ENCODE peak calls at places on chromosome 14, in five cellular contexts. R is MCF 10A, Y is AG04450, I is Calu3, B is HepG2. J is an unnamed sample.
A peak's percentile ranks its signal among the peaks of the same experiment; 100 is the strongest.

GRCh38 chr14:57559561-57559960 is 65.9 kb upstream of the CCDC198 start:
- DNase-seq in Y (no peak), B (no peak), I (no peak), R (no peak), J (no peak)

GRCh38 chr14:64502476-64503183 is 1.0 kb downstream of the ZBTB25 start:
- DNase-seq in R (peak; percentile 54), Y (no peak), I (no peak), B (no peak), J (no peak)

GRCh38 chr14:21095430-21096205 is 2.8 kb downstream of the ZNF219 start:
- DNase-seq in Y (no peak), B (no peak), R (no peak), I (no peak), J (no peak)

GRCh38 chr14:101034986-101035385 is 131.5 kb upstream of the RTL1 start:
- DNase-seq in R (no peak), Y (no peak), I (no peak), B (no peak), J (no peak)

GRCh38 chr14:80634106-80634758 is 307.3 kb downstream of the CEP128 start:
- DNase-seq in I (no peak), R (peak; percentile 71), B (no peak), Y (no peak), J (no peak)

GRCh38 chr14:76715102-76715926 is 46.0 kb upstream of the VASH1 start:
- DNase-seq in R (no peak), B (no peak), I (no peak), Y (no peak), J (no peak)

GRCh38 chr14:74035556-74035955 is 16.4 kb downstream of the BBOF1 start:
- DNase-seq in I (no peak), B (no peak), R (no peak), Y (no peak), J (no peak)

GRCh38 chr14:21267431-21267845 is 1.8 kb downstream of the HNRNPC start:
- DNase-seq in R (no peak), Y (no peak), B (no peak), I (no peak), J (no peak)

GRCh38 chr14:38737657-38738056 is 365.4 kb downstream of the SEC23A start:
- DNase-seq in Y (no peak), B (no peak), I (no peak), R (no peak), J (no peak)

GRCh38 chr14:54722791-54723432 is 156.0 kb downstream of the SAMD4A start:
- DNase-seq in B (peak; percentile 28), I (peak; percentile 20), Y (no peak), R (peak; percentile 33), J (no peak)

GRCh38 chr14:26319139-26319864 is 278.5 kb downstream of the NOVA1 start:
- DNase-seq in Y (no peak), R (no peak), I (no peak), B (no peak), J (no peak)

GRCh38 chr14:97706814-97707213 is 909.6 kb downstream of the VRK1 start:
- DNase-seq in R (no peak), I (no peak), B (no peak), Y (no peak), J (no peak)

GRCh38 chr14:68894802-68895201 is 84.3 kb downstream of the ACTN1 start:
- DNase-seq in R (no peak), B (no peak), Y (peak; percentile 8), I (no peak), J (no peak)

GRCh38 chr14:86038401-86038985 is 508.5 kb downstream of the FLRT2 start:
- DNase-seq in B (peak; percentile 10), R (peak; percentile 59), Y (peak; percentile 29), I (no peak), J (peak; percentile 67)

GRCh38 chr14:69945905-69946304 is 66.7 kb downstream of the SMOC1 start:
- DNase-seq in B (no peak), R (peak; percentile 53), I (no peak), Y (no peak), J (no peak)

GRCh38 chr14:96051642-96052540 is 12.7 kb downstream of the C14orf132 start:
- DNase-seq in I (peak; percentile 23), B (peak; percentile 33), R (peak; percentile 63), Y (no peak), J (no peak)

GRCh38 chr14:71290960-71291466 is 383.8 kb downstream of the PCNX1 start:
- DNase-seq in R (peak; percentile 53), I (peak; percentile 15), Y (peak; percentile 52), B (peak; percentile 31), J (no peak)

GRCh38 chr14:101475468-101476257 is 85.6 kb upstream of the DIO3 start:
- DNase-seq in R (peak; percentile 92), B (peak; percentile 29), I (peak; percentile 59), Y (peak; percentile 15), J (no peak)

GRCh38 chr14:104941508-104942365 is 17.1 kb downstream of the PLD4 start:
- DNase-seq in I (no peak), R (no peak), Y (no peak), B (no peak), J (no peak)

GRCh38 chr14:83779266-83779665 is 1750.7 kb upstream of the FLRT2 start:
- DNase-seq in I (no peak), Y (peak; percentile 36), B (no peak), R (peak; percentile 42), J (no peak)

GRCh38 chr14:101878222-101879211 is 85.9 kb upstream of the DYNC1H1 start:
- DNase-seq in R (no peak), Y (no peak), I (no peak), B (no peak), J (no peak)

GRCh38 chr14:91679273-91679672 is 52.6 kb downstream of the CATSPERB start:
- DNase-seq in Y (no peak), I (no peak), B (no peak), R (no peak), J (no peak)

GRCh38 chr14:83184531-83184930 is 1650.9 kb upstream of the SEL1L start:
- DNase-seq in R (no peak), I (no peak), B (no peak), Y (no peak), J (no peak)

GRCh38 chr14:54398028-54398368 is 1.2 kb downstream of the CDKN3 start:
- DNase-seq in R (peak; percentile 3), Y (no peak), I (no peak), B (no peak), J (no peak)

GRCh38 chr14:69848156-69848555 is 31.1 kb upstream of the SMOC1 start:
- DNase-seq in Y (no peak), I (no peak), B (peak; percentile 58), R (no peak), J (no peak)

GRCh38 chr14:75770635-75771034 is 109.6 kb downstream of the TTLL5 start:
- DNase-seq in B (no peak), I (no peak), Y (no peak), R (no peak), J (no peak)

GRCh38 chr14:93537962-93538361 is 107.2 kb downstream of the UNC79 start:
- DNase-seq in Y (no peak), B (no peak), I (no peak), R (no peak), J (no peak)

GRCh38 chr14:93533864-93534263 is 103.1 kb downstream of the UNC79 start:
- DNase-seq in Y (no peak), R (no peak), I (no peak), B (no peak), J (no peak)

GRCh38 chr14:93538411-93538810 is 107.7 kb downstream of the UNC79 start:
- DNase-seq in B (no peak), R (peak; percentile 31), Y (no peak), I (peak; percentile 8), J (peak; percentile 16)

GRCh38 chr14:93540235-93540634 is 109.5 kb downstream of the UNC79 start:
- DNase-seq in B (no peak), I (no peak), Y (no peak), R (no peak), J (no peak)

DNA sequence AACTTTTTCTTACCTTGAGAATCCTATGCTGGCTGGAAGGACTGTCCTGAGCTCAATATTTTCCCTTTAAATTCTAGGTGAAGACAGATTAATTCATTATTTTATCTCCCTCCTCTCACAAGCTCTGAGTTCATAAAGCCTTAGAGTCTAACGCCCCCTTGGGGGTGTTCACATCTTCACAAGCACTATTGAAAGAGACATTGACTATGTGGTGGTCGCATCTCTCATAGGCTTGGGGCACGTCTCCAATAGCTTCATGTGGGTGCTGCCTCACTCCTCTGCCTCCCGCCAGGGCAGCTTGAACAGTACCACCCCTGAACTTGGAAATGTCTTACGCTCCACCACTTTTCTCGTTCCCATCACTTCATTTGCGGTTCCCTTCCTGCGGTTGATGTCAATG is 106.2 kb downstream of the UNC79 start:
- DNase-seq in I (peak; percentile 11), R (peak; percentile 25), Y (no peak), B (peak; percentile 7), J (peak; percentile 34)
- TF ChIP-seq CTCF in I (no peak), R (no peak), Y (peak; percentile 10), B (peak; percentile 25), J (no peak)

GRCh38 chr14:56390859-56391258 is 188.7 kb upstream of the TMEM260 start:
- DNase-seq in I (no peak), Y (no peak), R (no peak), B (no peak), J (no peak)
- TF ChIP-seq CTCF in I (no peak), Y (no peak), R (no peak), B (no peak), J (no peak)

GRCh38 chr14:50339178-50339804 is 27.2 kb downstream of the DMAC2L start:
- DNase-seq in I (no peak), Y (no peak), B (no peak), R (no peak), J (no peak)

GRCh38 chr14:50340045-50340444 is 27.9 kb downstream of the DMAC2L start:
- DNase-seq in I (no peak), B (no peak), R (no peak), Y (no peak), J (no peak)

GRCh38 chr14:50338547-50338946 is 26.4 kb downstream of the DMAC2L start:
- DNase-seq in Y (no peak), I (no peak), R (no peak), B (no peak), J (no peak)

GRCh38 chr14:50342211-50343080 is 30.3 kb downstream of the DMAC2L start:
- DNase-seq in I (no peak), Y (no peak), R (peak; percentile 30), B (peak; percentile 66), J (peak; percentile 20)

GRCh38 chr14:50340945-50341344 is 28.8 kb downstream of the DMAC2L start:
- DNase-seq in Y (no peak), B (no peak), R (no peak), I (no peak), J (no peak)
- TF ChIP-seq CTCF in Y (peak; percentile 27), B (peak; percentile 32), R (no peak), I (no peak), J (no peak)

GRCh38 chr14:23052182-23052623 is 5.1 kb downstream of the CDH24 start:
- DNase-seq in B (peak; percentile 65), R (no peak), Y (no peak), I (no peak), J (no peak)
- TF ChIP-seq CTCF in B (peak; percentile 99), R (no peak), Y (no peak), I (no peak), J (no peak)

J was measured in endothelial cell.